ENCODE peak calls at places on chromosome 16, in ten cellular contexts. R is NCI-H446; W is PC-3; P is NCI-H748 treated with DMSO at 0.1 percent for 48 hours; I is NCI-H1105; K is lower leg skin; N is activated CD4-positive, alpha-beta T cell treated with anti-CD3 and anti-CD28 coated beads for 36 hours; G is fibroblast of mammary gland; Q is left lung; X is T-helper 9 cell. B is an unnamed sample.

GRCh38 chr16:85484337-85485295 is 128.5 kb upstream of the GSE1 start:
- DNase-seq in R (peak), W (no peak), P (peak), I (peak), K (no peak), N (no peak), G (no peak), Q (peak), X (no peak), B (peak)

GRCh38 chr16:27080870-27081269 is 14.1 kb downstream of the C16orf82 start:
- DNase-seq in R (no peak), W (peak), P (no peak), I (no peak), K (no peak), N (no peak), G (peak), Q (no peak), X (no peak), B (no peak)

GRCh38 chr16:59567496-59567895 is 833.4 kb upstream of the GOT2 start:
- DNase-seq in R (no peak), W (no peak), P (no peak), I (no peak), K (no peak), N (no peak), G (no peak), Q (no peak), X (no peak), B (no peak)

GRCh38 chr16:30561212-30561816 is 3.1 kb upstream of the ZNF764 start:
- DNase-seq in R (no peak), W (no peak), P (no peak), I (no peak), K (no peak), N (peak), G (peak), Q (peak), X (no peak), B (no peak)

GRCh38 chr16:65771707-65772106 is 594.8 kb upstream of the CDH5 start:
- DNase-seq in R (no peak), W (peak), P (no peak), I (no peak), K (no peak), N (no peak), G (peak), Q (no peak), X (no peak), B (no peak)

GRCh38 chr16:66899310-66899944 is 19.1 kb downstream of the PDP2 start:
- DNase-seq in R (no peak), W (no peak), P (no peak), I (no peak), K (no peak), N (no peak), G (peak), Q (no peak), X (no peak), B (no peak)

GRCh38 chr16:7303014-7303676 is 29.5 kb upstream of the RBFOX1 start:
- DNase-seq in R (no peak), W (no peak), P (peak), I (no peak), K (no peak), N (no peak), G (no peak), Q (no peak), X (no peak), B (peak)

GRCh38 chr16:28163699-28164584 is 47.8 kb downstream of the XPO6 start:
- DNase-seq in R (no peak), W (no peak), P (no peak), I (no peak), K (no peak), N (no peak), G (peak), Q (no peak), X (no peak), B (no peak)

GRCh38 chr16:68265078-68265925 is 976 bp downstream of the SLC7A6 start:
- DNase-seq in R (no peak), W (peak), P (no peak), I (no peak), K (peak), N (peak), G (peak), Q (peak), X (peak), B (no peak)

GRCh38 chr16:47278571-47278970 is 134.8 kb upstream of the NETO2 start:
- DNase-seq in R (no peak), W (no peak), P (no peak), I (no peak), K (no peak), N (no peak), G (no peak), Q (no peak), X (no peak), B (no peak)

GRCh38 chr16:75265911-75266701 is 14.7 kb upstream of the BCAR1 start:
- DNase-seq in R (peak), W (peak), P (peak), I (peak), K (no peak), N (peak), G (peak), Q (peak), X (no peak), B (peak)

GRCh38 chr16:53153130-53153529 is 98.3 kb downstream of the CHD9 start:
- DNase-seq in R (no peak), W (no peak), P (no peak), I (no peak), K (no peak), N (no peak), G (no peak), Q (no peak), X (no peak), B (no peak)

GRCh38 chr16:23290189-23291062 is 11.7 kb upstream of the SCNN1B start:
- DNase-seq in R (no peak), W (peak), P (no peak), I (no peak), K (no peak), N (no peak), G (no peak), Q (no peak), X (no peak), B (no peak)

GRCh38 chr16:54244061-54244886 is 42.3 kb downstream of the IRX3 start:
- DNase-seq in R (no peak), W (no peak), P (no peak), I (no peak), K (no peak), N (no peak), G (no peak), Q (no peak), X (no peak), B (no peak)

GRCh38 chr16:10880609-10881452 is 3.8 kb downstream of the CIITA start:
- DNase-seq in R (no peak), W (no peak), P (no peak), I (no peak), K (no peak), N (no peak), G (no peak), Q (peak), X (no peak), B (no peak)

GRCh38 chr16:50368410-50369132 is at the start of gene BRD7:
- DNase-seq in R (peak), W (peak), P (no peak), I (peak), K (no peak), N (peak), G (peak), Q (peak), X (peak), B (peak)

GRCh38 chr16:50411034-50411433 is 42.2 kb upstream of the BRD7 start:
- DNase-seq in R (no peak), W (no peak), P (no peak), I (no peak), K (no peak), N (no peak), G (no peak), Q (no peak), X (no peak), B (no peak)

GRCh38 chr16:23827245-23827543 is 8.6 kb upstream of the PRKCB start:
- DNase-seq in R (no peak), W (no peak), P (no peak), I (no peak), K (no peak), N (no peak), G (no peak), Q (no peak), X (no peak), B (no peak)

GRCh38 chr16:88327566-88328312 is 55.0 kb upstream of the ZNF469 start:
- DNase-seq in R (no peak), W (no peak), P (no peak), I (no peak), K (no peak), N (no peak), G (no peak), Q (no peak), X (no peak), B (no peak)